ENCODE peak calls at places on chromosomes 4 and X, in five cellular contexts. N is cardiac muscle cell, A is endothelial cell, W is coronary artery, S is NCI-H1048. X is an unnamed sample.

GRCh38 chrX:41553688-41554087 is 106.5 kb downstream of the NYX start:
- DNase-seq in A (no peak), W (no peak), S (no peak), N (no peak), X (no peak)

GRCh38 chr4:17347445-17347844 is 164.4 kb downstream of the QDPR start:
- DNase-seq in A (peak), W (no peak), N (peak), S (no peak), X (no peak)

GRCh38 chr4:6955261-6955911 is 45.8 kb downstream of the TBC1D14 start:
- DNase-seq in N (no peak), S (no peak), A (no peak), W (no peak), X (peak)

GRCh38 chrX:10729000-10729399 is 108.6 kb upstream of the MID1 start:
- DNase-seq in A (no peak), S (no peak), W (no peak), N (peak), X (no peak)

GRCh38 chrX:135476378-135476777 is 44.1 kb upstream of the INTS6L start:
- DNase-seq in A (no peak), W (no peak), N (no peak), S (no peak), X (no peak)

GRCh38 chrX:129606918-129607317 is 47.8 kb downstream of the APLN start:
- DNase-seq in W (no peak), N (peak), A (peak), S (peak), X (no peak)

GRCh38 chrX:31224321-31225012 is 152.6 kb upstream of the FTHL17 start:
- DNase-seq in N (no peak), A (no peak), S (no peak), W (no peak), X (no peak)

GRCh38 chrX:18985186-18985435 is 1.2 kb upstream of the PHKA2 start:
- DNase-seq in N (no peak), W (no peak), A (no peak), S (no peak), X (no peak)

GRCh38 chr4:53899544-53900274 is 164.7 kb downstream of the CHIC2 start:
- DNase-seq in W (no peak), A (no peak), N (no peak), S (no peak), X (no peak)

GRCh38 chr4:184477201-184477999 is 3.0 kb upstream of the IRF2 start:
- DNase-seq in N (no peak), W (no peak), S (no peak), A (no peak), X (no peak)

GRCh38 chr4:1383728-1384591 is 22.3 kb downstream of the NKX1-1 start:
- DNase-seq in A (no peak), W (no peak), S (no peak), N (no peak), X (peak)

GRCh38 chrX:2697306-2697705 is 6.2 kb downstream of the CD99 start:
- DNase-seq in W (no peak), A (no peak), N (no peak), S (no peak), X (no peak)

GRCh38 chr4:89838005-89838404 is 1.0 kb upstream of the SNCA start:
- DNase-seq in S (no peak), A (peak), W (no peak), N (peak), X (no peak)